ENCODE peak calls at places on chromosomes 4 and X, in nine cellular contexts. L is bronchial epithelial cell; C is RKO; K is T-helper 1 cell; D is activated CD8-positive, alpha-beta memory T cell treated with anti-CD3 and anti-CD28 coated beads for 4 hours; Q is neural crest cell; J is EH; A is Caco-2; T is posterior vena cava. H is an unnamed sample.
A peak's percentile ranks its signal among the peaks of the same experiment; 100 is the strongest.

GRCh38 chr4:25454491-25454890 is 77.4 kb downstream of the ANAPC4 start:
- DNase-seq in D (no peak), J (no peak), Q (no peak), T (no peak), L (no peak), A (no peak), C (no peak), K (no peak), H (no peak)

GRCh38 chr4:158949094-158949493 is 153.8 kb upstream of the RAPGEF2 start:
- DNase-seq in D (no peak), A (no peak), K (no peak), L (peak; percentile 79), T (no peak), C (peak; percentile 28), J (peak; percentile 51), Q (no peak), H (peak; percentile 35)

GRCh38 chr4:129240816-129241215 is 144.9 kb downstream of the C4orf33 start:
- DNase-seq in D (no peak), J (no peak), Q (no peak), L (no peak), A (no peak), C (no peak), K (no peak), T (no peak), H (no peak)

GRCh38 chr4:17924189-17924588 is 97.4 kb downstream of the LCORL start:
- DNase-seq in L (no peak), A (no peak), T (no peak), C (no peak), D (no peak), K (no peak), J (no peak), Q (no peak), H (no peak)

GRCh38 chr4:2492970-2493369 is 24.1 kb downstream of the RNF4 start:
- DNase-seq in J (no peak), C (no peak), L (no peak), T (no peak), Q (no peak), K (no peak), D (no peak), A (no peak), H (no peak)

GRCh38 chrX:36348509-36348908 is 429.0 kb downstream of the CFAP47 start:
- DNase-seq in A (no peak), J (no peak), T (no peak), Q (no peak), D (no peak), L (no peak), K (no peak), C (no peak), H (no peak)

GRCh38 chrX:39773923-39774803 is 323.6 kb downstream of the BCOR start:
- DNase-seq in D (no peak), T (no peak), L (no peak), J (no peak), Q (no peak), K (no peak), C (no peak), A (no peak), H (no peak)

GRCh38 chr4:108794136-108794535 is 31.3 kb upstream of the ETNPPL start:
- DNase-seq in A (no peak), Q (no peak), L (peak; percentile 42), T (no peak), J (peak; percentile 6), C (no peak), D (no peak), K (no peak), H (no peak)

GRCh38 chr4:174152717-174153466 is 130.6 kb downstream of the FBXO8 start:
- DNase-seq in L (no peak), A (no peak), J (no peak), C (no peak), D (no peak), T (no peak), Q (no peak), K (no peak), H (no peak)

GRCh38 chr4:1154523-1155182 is 17.7 kb downstream of the SPON2 start:
- DNase-seq in C (no peak), Q (no peak), A (no peak), K (no peak), L (no peak), J (peak; percentile 57), T (peak; percentile 90), D (no peak), H (no peak)

GRCh38 chr4:169225058-169225751 is 45.6 kb downstream of the SH3RF1 start:
- DNase-seq in J (peak; percentile 98), T (no peak), C (peak; percentile 96), D (no peak), Q (no peak), L (peak; percentile 97), A (no peak), K (no peak), H (peak; percentile 90)

GRCh38 chr4:88660446-88661294 is 37.0 kb downstream of the NAP1L5 start:
- DNase-seq in K (no peak), D (no peak), C (no peak), Q (no peak), T (no peak), J (peak; percentile 75), L (no peak), A (no peak), H (peak; percentile 22)

GRCh38 chr4:126113058-126113457 is 798.3 kb downstream of the FAT4 start:
- DNase-seq in K (no peak), T (no peak), J (no peak), A (no peak), C (no peak), L (no peak), D (no peak), Q (no peak), H (no peak)

GRCh38 chr4:112329672-112330372 is 32.7 kb downstream of the ALPK1 start:
- DNase-seq in Q (no peak), J (no peak), C (no peak), A (no peak), L (no peak), T (no peak), D (no peak), K (no peak), H (no peak)

GRCh38 chrX:118823263-118824172 is at the start of gene ZCCHC12:
- DNase-seq in C (no peak), J (peak; percentile 55), Q (peak; percentile 60), D (peak; percentile 1), K (no peak), T (no peak), A (peak; percentile 65), L (peak; percentile 5), H (peak; percentile 40)

GRCh38 chr4:169410839-169411770 is 140.3 kb upstream of the SH3RF1 start:
- DNase-seq in T (no peak), L (peak; percentile 25), Q (peak; percentile 16), K (peak; percentile 7), D (peak; percentile 17), C (no peak), A (no peak), J (peak; percentile 93), H (peak; percentile 31)

GRCh38 chr4:177246636-177247584 is 62.8 kb upstream of the NEIL3 start:
- DNase-seq in J (peak; percentile 57), T (no peak), C (no peak), L (no peak), D (no peak), K (no peak), Q (no peak), A (no peak), H (peak; percentile 28)

GRCh38 chr4:77044458-77045124 is 31.2 kb downstream of the CCNI start:
- DNase-seq in K (no peak), L (peak; percentile 50), A (peak; percentile 29), J (peak; percentile 61), D (no peak), C (peak; percentile 62), T (no peak), Q (no peak), H (peak; percentile 74)

GRCh38 chrX:36963852-36964251 is 44.3 kb upstream of the FAM47C start:
- DNase-seq in L (no peak), J (no peak), Q (no peak), K (no peak), A (no peak), C (no peak), T (no peak), D (no peak), H (no peak)